ENCODE peak calls at places on chromosomes 11 and 22, in seven cellular contexts. Y, T, L, F, Z, W and O are unnamed samples.
A peak's percentile ranks its signal among the peaks of the same experiment; 100 is the strongest.

GRCh38 chr11:22539851-22540376 is 85.7 kb downstream of the FANCF start:
- DNase-seq in Y (no peak), T (no peak), L (peak; percentile 44), F (no peak), Z (peak; percentile 35), W (no peak), O (no peak)

GRCh38 chr11:10625281-10625981 is 57.0 kb upstream of the LYVE1 start:
- DNase-seq in Y (no peak), T (no peak), L (no peak), F (no peak), Z (no peak), W (no peak), O (no peak)

GRCh38 chr22:50600541-50600940 is at the start of gene MAPK8IP2:
- DNase-seq in Y (peak; percentile 48), T (no peak), L (no peak), F (peak; percentile 66), Z (no peak), W (no peak), O (no peak)

GRCh38 chr11:63682045-63682915 is 980 bp downstream of the RTN3 start:
- DNase-seq in Y (no peak), T (peak; percentile 60), L (peak; percentile 34), F (no peak), Z (peak; percentile 38), W (peak; percentile 55), O (no peak)

GRCh38 chr22:37173709-37174108 is 14.3 kb downstream of the C1QTNF6 start:
- DNase-seq in Y (peak; percentile 18), T (no peak), L (no peak), F (no peak), Z (no peak), W (peak; percentile 16), O (no peak)

GRCh38 chr11:107427569-107428180 is 29.9 kb downstream of the CWF19L2 start:
- DNase-seq in Y (no peak), T (no peak), L (no peak), F (no peak), Z (no peak), W (no peak), O (no peak)

GRCh38 chr11:1749020-1749758 is 1.2 kb downstream of the IFITM10 start:
- DNase-seq in Y (no peak), T (no peak), L (peak; percentile 64), F (no peak), Z (no peak), W (peak; percentile 55), O (no peak)

GRCh38 chr11:27497911-27498310 is 8.7 kb downstream of the LIN7C start:
- DNase-seq in Y (no peak), T (no peak), L (no peak), F (no peak), Z (no peak), W (no peak), O (no peak)

GRCh38 chr22:32165692-32166091 is 6.6 kb upstream of the C22orf42 start:
- DNase-seq in Y (no peak), T (no peak), L (no peak), F (no peak), Z (no peak), W (no peak), O (no peak)

GRCh38 chr11:92882828-92883611 is 86.4 kb upstream of the MTNR1B start:
- DNase-seq in Y (no peak), T (no peak), L (no peak), F (no peak), Z (no peak), W (peak; percentile 43), O (no peak)

GRCh38 chr11:132408877-132409276 is 1038.5 kb downstream of the NTM start:
- DNase-seq in Y (no peak), T (no peak), L (no peak), F (no peak), Z (peak; percentile 31), W (no peak), O (no peak)

GRCh38 chr11:44609028-44609782 is 43.7 kb downstream of the CD82 start:
- DNase-seq in Y (no peak), T (peak; percentile 77), L (no peak), F (peak; percentile 71), Z (no peak), W (no peak), O (no peak)

GRCh38 chr11:35553831-35554230 is 28.4 kb upstream of the PAMR1 start:
- DNase-seq in Y (no peak), T (no peak), L (peak; percentile 89), F (no peak), Z (no peak), W (no peak), O (peak; percentile 80)

GRCh38 chr11:95364324-95365295 is 133.6 kb upstream of the SESN3 start:
- DNase-seq in Y (no peak), T (no peak), L (no peak), F (no peak), Z (no peak), W (no peak), O (no peak)

GRCh38 chr11:114353448-114353847 is 46.9 kb downstream of the C11orf71 start:
- DNase-seq in Y (no peak), T (no peak), L (no peak), F (no peak), Z (no peak), W (no peak), O (no peak)

GRCh38 chr11:5368502-5369043 is 15.0 kb upstream of the OR51M1 start:
- DNase-seq in Y (no peak), T (no peak), L (peak; percentile 61), F (no peak), Z (no peak), W (no peak), O (no peak)